ENCODE peak calls at places on chromosomes 16 and 17, in seven cellular contexts. Q, Y, A, H, V, T and B are unnamed samples.

GRCh38 chr16:88650749-88651275 is at the start of gene CYBA:
- DNase-seq in T (peak; percentile 93), Y (peak; percentile 66), V (peak; percentile 83), H (peak; percentile 67), Q (no peak), A (peak; percentile 82), B (no peak)

GRCh38 chr17:65064452-65065019 is 8.0 kb upstream of the GNA13 start:
- DNase-seq in Y (no peak), Q (no peak), H (no peak), T (peak; percentile 43), A (no peak), V (no peak), B (peak; percentile 98)

GRCh38 chr17:82110298-82110697 is 12.3 kb upstream of the FASN start:
- DNase-seq in A (no peak), Q (no peak), Y (no peak), V (no peak), T (no peak), H (no peak), B (peak; percentile 63)

GRCh38 chr17:18259621-18260331 is 686 bp upstream of the MIEF2 start:
- DNase-seq in Q (no peak), A (no peak), V (no peak), Y (no peak), T (no peak), H (no peak), B (peak; percentile 94)

GRCh38 chr17:28912281-28912937 is 9.5 kb upstream of the DHRS13 start:
- DNase-seq in A (no peak), H (no peak), Q (no peak), Y (no peak), T (no peak), V (no peak), B (no peak)

GRCh38 chr16:87459027-87459426 is 33.8 kb downstream of the ZCCHC14 start:
- DNase-seq in V (no peak), Q (no peak), H (no peak), T (no peak), Y (no peak), A (no peak), B (no peak)

GRCh38 chr17:68378202-68379149 is 78.8 kb downstream of the WIPI1 start:
- DNase-seq in Y (peak; percentile 99), V (no peak), H (no peak), A (peak; percentile 95), Q (no peak), T (peak; percentile 66), B (no peak)

GRCh38 chr16:88541109-88541508 is 29.1 kb upstream of the ZC3H18 start:
- DNase-seq in A (no peak), V (no peak), T (no peak), Q (no peak), H (no peak), Y (no peak), B (no peak)

GRCh38 chr16:63655846-63656245 is 1466.0 kb downstream of the CDH11 start:
- DNase-seq in Q (no peak), A (no peak), H (no peak), V (no peak), Y (no peak), T (no peak), B (peak; percentile 93)

GRCh38 chr16:75761111-75761510 is 34.8 kb upstream of the CPHXL start:
- DNase-seq in V (no peak), Q (no peak), T (no peak), Y (no peak), H (no peak), A (no peak), B (no peak)

GRCh38 chr17:10114931-10115535 is 83.4 kb downstream of the GAS7 start:
- DNase-seq in H (peak; percentile 32), V (peak; percentile 76), Y (peak; percentile 98), T (no peak), A (peak; percentile 94), Q (no peak), B (peak; percentile 55)

GRCh38 chr16:67170948-67171649 is 761 bp downstream of the NOL3 start:
- DNase-seq in H (no peak), A (no peak), Y (no peak), V (no peak), T (no peak), Q (no peak), B (no peak)

GRCh38 chr17:60231234-60231633 is 81.5 kb downstream of the CA4 start:
- DNase-seq in A (no peak), T (no peak), Q (no peak), H (no peak), Y (no peak), V (no peak), B (no peak)

GRCh38 chr17:1150863-1151685 is 28.7 kb downstream of the ABR start:
- DNase-seq in H (no peak), Y (no peak), Q (no peak), A (no peak), V (no peak), T (no peak), B (no peak)

GRCh38 chr17:66578781-66579489 is 256.0 kb upstream of the CACNG5 start:
- DNase-seq in T (peak; percentile 41), V (no peak), H (no peak), Q (no peak), Y (no peak), A (no peak), B (no peak)

GRCh38 chr16:64950731-64951130 is 171.1 kb downstream of the CDH11 start:
- DNase-seq in H (no peak), V (no peak), A (no peak), T (peak; percentile 30), Q (no peak), Y (no peak), B (no peak)

GRCh38 chr16:13111747-13112146 is 210.3 kb downstream of the SHISA9 start:
- DNase-seq in H (no peak), Q (no peak), Y (no peak), T (no peak), A (no peak), V (no peak), B (no peak)

GRCh38 chr16:68774982-68775381 is 37.9 kb downstream of the CDH1 start:
- DNase-seq in A (no peak), V (no peak), H (no peak), Q (no peak), Y (no peak), T (no peak), B (no peak)

GRCh38 chr17:41496803-41497484 is 7.2 kb upstream of the KRT36 start:
- DNase-seq in T (peak; percentile 96), V (peak; percentile 13), A (peak; percentile 48), H (peak; percentile 38), Q (no peak), Y (peak; percentile 65), B (peak; percentile 84)

GRCh38 chr16:56930516-56931252 is 1.3 kb upstream of the HERPUD1 start:
- DNase-seq in H (no peak), Q (no peak), V (no peak), T (no peak), Y (no peak), A (no peak), B (no peak)

GRCh38 chr17:69451416-69452394 is 37.2 kb downstream of the MAP2K6 start:
- DNase-seq in Y (no peak), T (peak; percentile 57), Q (no peak), V (no peak), H (no peak), A (no peak), B (no peak)

GRCh38 chr16:56370185-56370584 is 55.2 kb downstream of the AMFR start:
- DNase-seq in A (no peak), H (no peak), Q (no peak), T (no peak), V (no peak), Y (no peak), B (no peak)

GRCh38 chr17:32426894-32427293 is 17.4 kb upstream of the PSMD11 start:
- DNase-seq in Q (no peak), A (no peak), V (no peak), H (no peak), Y (no peak), T (no peak), B (no peak)

DNA sequence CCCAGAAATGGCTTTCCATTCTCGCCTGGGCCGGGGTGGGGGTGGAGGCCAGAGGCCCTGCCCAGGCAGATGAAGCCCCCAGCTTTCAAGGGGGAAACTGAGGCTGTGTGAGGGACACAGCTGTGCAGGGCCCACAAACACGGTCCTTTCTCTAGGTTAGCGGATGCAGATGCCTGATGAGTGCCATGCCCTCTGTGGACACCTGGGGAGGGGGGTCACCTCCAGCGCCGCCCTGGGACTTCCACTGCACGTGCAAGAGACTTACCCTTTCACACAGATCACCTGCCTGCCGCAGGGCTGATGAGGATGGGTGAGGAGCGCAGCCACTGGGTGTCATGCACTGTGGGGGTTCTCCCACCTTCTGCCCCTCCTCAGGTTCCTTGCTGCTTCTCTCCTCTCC is 2.6 kb upstream of the ANTKMT start:
- DNase-seq in V (no peak), T (no peak), Q (no peak), A (no peak), H (no peak), Y (no peak), B (no peak)
- H3K4me1 ChIP-seq in V (peaks cover 35% of the 10 kb centered on the region), T (no peaks in the 10 kb centered on the region), Q (peaks cover 11% of the 10 kb centered on the region), A (peaks cover 65% of the 10 kb centered on the region), H (peaks cover 17% of the 10 kb centered on the region), Y (peaks cover 58% of the 10 kb centered on the region), B (peaks cover 16% of the 10 kb centered on the region)

GRCh38 chr16:55041540-55042234 is 111.0 kb downstream of the IRX5 start:
- DNase-seq in Q (no peak), T (no peak), A (no peak), V (no peak), H (no peak), Y (peak; percentile 36), B (no peak)
- H3K4me1 ChIP-seq in Q (no peaks in the 10 kb centered on the region), T (no peaks in the 10 kb centered on the region), A (no peaks in the 10 kb centered on the region), V (no peaks in the 10 kb centered on the region), H (no peaks in the 10 kb centered on the region), Y (no peaks in the 10 kb centered on the region), B (peaks cover 12% of the 10 kb centered on the region)

GRCh38 chr17:57404073-57404472 is 147.8 kb downstream of the MSI2 start:
- DNase-seq in Y (no peak), H (no peak), V (no peak), Q (no peak), T (no peak), A (no peak), B (no peak)

GRCh38 chr17:57404807-57405485 is 148.6 kb downstream of the MSI2 start:
- DNase-seq in A (no peak), Y (no peak), H (no peak), Q (no peak), T (no peak), V (no peak), B (no peak)

GRCh38 chr17:57401556-57402488 is 145.5 kb downstream of the MSI2 start:
- DNase-seq in Y (no peak), V (no peak), H (no peak), T (peak; percentile 68), Q (no peak), A (no peak), B (no peak)

GRCh38 chr17:57402691-57403090 is 146.4 kb downstream of the MSI2 start:
- DNase-seq in V (no peak), A (no peak), T (no peak), Q (no peak), Y (no peak), H (no peak), B (no peak)

DNA sequence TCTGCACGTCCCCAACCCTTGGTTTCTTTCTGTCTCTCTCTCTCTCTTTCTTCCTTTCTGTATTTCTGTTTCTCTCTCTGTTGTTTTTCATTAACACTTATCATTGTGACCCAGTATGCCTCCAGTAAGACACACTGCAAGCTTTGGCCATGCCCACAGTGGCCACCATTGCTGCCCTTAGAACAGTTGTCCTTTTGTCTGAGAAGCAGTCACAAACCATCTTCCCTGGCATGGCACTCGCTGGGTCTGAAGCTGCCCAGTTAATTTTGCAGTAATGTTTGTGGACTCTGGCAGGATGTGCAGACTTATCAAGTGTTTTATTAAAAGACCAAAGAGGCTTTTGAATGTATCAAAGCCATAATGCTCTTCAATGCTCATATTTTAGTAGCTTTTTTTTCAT is 146.9 kb downstream of the MSI2 start:
- DNase-seq in T (no peak), V (no peak), H (no peak), Q (no peak), A (no peak), Y (no peak), B (no peak)
- H3K4me1 ChIP-seq in T (peaks cover 9% of the 10 kb centered on the region), V (peaks cover 6% of the 10 kb centered on the region), H (peaks cover 17% of the 10 kb centered on the region), Q (peaks cover 2% of the 10 kb centered on the region), A (peaks cover 68% of the 10 kb centered on the region), Y (peaks cover 62% of the 10 kb centered on the region), B (peaks cover 8% of the 10 kb centered on the region)

GRCh38 chr17:63633742-63634141 is 11.5 kb downstream of the MAP3K3 start:
- DNase-seq in Y (no peak), V (no peak), H (no peak), A (no peak), Q (no peak), T (no peak), B (no peak)
- H3K4me1 ChIP-seq in Y (peaks cover 71% of the 10 kb centered on the region), V (peaks cover 6% of the 10 kb centered on the region), H (peaks cover 4% of the 10 kb centered on the region), A (peaks cover 80% of the 10 kb centered on the region), Q (peaks cover 6% of the 10 kb centered on the region), T (peaks cover 10% of the 10 kb centered on the region), B (no peaks in the 10 kb centered on the region)